ENCODE peak calls at places on chromosomes 1 and 21, in five cellular contexts. Q is fibroblast of lung, L is mesothelial cell of epicardium, M is AG10803, I is fibroblast of the aortic adventitia. V is an unnamed sample.

GRCh38 chr1:14598498-14599172 is at the start of gene KAZN:
- DNase-seq in I (no peak), Q (no peak), M (no peak), L (peak; percentile 67), V (peak; percentile 80)

GRCh38 chr1:243712890-243713425 is 137.1 kb downstream of the AKT3 start:
- DNase-seq in M (no peak), Q (peak; percentile 43), I (no peak), L (no peak), V (no peak)

GRCh38 chr1:193321242-193321842 is 134.9 kb upstream of the B3GALT2 start:
- DNase-seq in Q (no peak), L (no peak), M (peak; percentile 72), I (peak; percentile 45), V (no peak)

GRCh38 chr1:85495556-85495955 is 30.6 kb upstream of the DDAH1 start:
- DNase-seq in Q (no peak), L (no peak), M (peak; percentile 62), I (peak; percentile 11), V (no peak)

GRCh38 chr1:41342774-41343355 is 18.4 kb upstream of the FOXO6 start:
- DNase-seq in M (no peak), I (no peak), L (no peak), Q (no peak), V (no peak)

GRCh38 chr21:14096172-14096571 is 114.6 kb downstream of the LIPI start:
- DNase-seq in I (no peak), M (no peak), Q (no peak), L (no peak), V (no peak)

GRCh38 chr1:39213511-39214002 is 9.1 kb downstream of the MACF1 start:
- DNase-seq in L (no peak), M (peak; percentile 42), Q (peak; percentile 26), I (peak; percentile 71), V (no peak)

GRCh38 chr1:159132271-159132881 is 39.0 kb upstream of the CADM3 start:
- DNase-seq in Q (peak; percentile 66), M (peak; percentile 58), L (peak; percentile 54), I (peak; percentile 72), V (peak; percentile 70)

GRCh38 chr1:46735708-46736324 is 16.9 kb upstream of the EFCAB14 start:
- DNase-seq in L (no peak), M (peak; percentile 49), Q (peak; percentile 65), I (peak; percentile 77), V (no peak)

GRCh38 chr1:156642265-156643185 is 608 bp downstream of the BCAN start:
- DNase-seq in L (no peak), I (no peak), M (no peak), Q (no peak), V (no peak)

GRCh38 chr1:44012941-44013609 is 18.2 kb downstream of the SLC6A9 start:
- DNase-seq in I (no peak), M (no peak), L (no peak), Q (no peak), V (no peak)

GRCh38 chr1:210087058-210087457 is 145.5 kb upstream of the SERTAD4 start:
- DNase-seq in I (no peak), M (no peak), L (no peak), Q (no peak), V (no peak)

GRCh38 chr1:183243190-183244065 is 57.4 kb downstream of the LAMC2 start:
- DNase-seq in I (peak; percentile 84), Q (peak; percentile 53), M (peak; percentile 87), L (no peak), V (no peak)

GRCh38 chr21:34639250-34639649 is 24.3 kb upstream of the RCAN1 start:
- DNase-seq in I (no peak), Q (no peak), M (no peak), L (no peak), V (no peak)

GRCh38 chr1:74506311-74506710 is 6.1 kb downstream of the LRRC53 start:
- DNase-seq in M (no peak), I (no peak), Q (no peak), L (no peak), V (no peak)

GRCh38 chr1:172699111-172699510 is 40.2 kb downstream of the FASLG start:
- DNase-seq in Q (no peak), L (no peak), M (peak; percentile 19), I (peak; percentile 22), V (no peak)

GRCh38 chr1:188027613-188028012 is 1198.9 kb downstream of the PLA2G4A start:
- DNase-seq in M (peak; percentile 0), L (no peak), Q (peak; percentile 90), I (peak; percentile 7), V (no peak)

GRCh38 chr1:62589321-62589720 is 8.0 kb upstream of the ANGPTL3 start:
- DNase-seq in I (peak; percentile 33), Q (peak; percentile 26), L (no peak), M (peak; percentile 29), V (no peak)

GRCh38 chr1:186139115-186139514 is 235.9 kb downstream of the TPR start:
- DNase-seq in I (no peak), Q (no peak), M (no peak), L (no peak), V (no peak)

GRCh38 chr1:85297855-85298629 is 21.6 kb upstream of the BCL10 start:
- DNase-seq in M (peak; percentile 98), Q (peak; percentile 100), I (peak; percentile 97), L (no peak), V (no peak)

GRCh38 chr1:110960777-110961420 is 2.8 kb downstream of the LRIF1 start:
- DNase-seq in M (no peak), L (no peak), I (no peak), Q (no peak), V (no peak)

GRCh38 chr1:110961902-110962301 is 1.8 kb downstream of the LRIF1 start:
- DNase-seq in L (no peak), I (no peak), Q (no peak), M (no peak), V (no peak)

GRCh38 chr1:110964400-110964903 is 730 bp upstream of the LRIF1 start:
- DNase-seq in M (no peak), L (no peak), I (no peak), Q (no peak), V (no peak)

GRCh38 chr1:110962892-110963665 is 643 bp downstream of the LRIF1 start:
- DNase-seq in I (peak; percentile 87), L (no peak), M (peak; percentile 89), Q (peak; percentile 88), V (no peak)

GRCh38 chr1:110963666-110964399 is at the start of gene LRIF1:
- DNase-seq in I (peak; percentile 99), M (peak; percentile 100), Q (peak; percentile 100), L (peak; percentile 87), V (peak; percentile 91)
- TF ChIP-seq CTCF in I (peak; percentile 68), M (peak; percentile 48), Q (peak; percentile 60), L (no peak), V (peak; percentile 67)

GRCh38 chr1:179798864-179799516 is 55.9 kb downstream of the FAM163A start:
- DNase-seq in M (no peak), Q (no peak), I (no peak), L (no peak), V (no peak)
- TF ChIP-seq CTCF in M (no peak), Q (no peak), I (no peak), L (no peak), V (no peak)

GRCh38 chr1:220084460-220084859 is 5.1 kb downstream of the BPNT1 start:
- DNase-seq in Q (peak; percentile 9), M (no peak), L (no peak), I (no peak), V (no peak)

GRCh38 chr1:220093361-220094015 is 444 bp upstream of the IARS2 start:
- DNase-seq in L (no peak), I (no peak), Q (no peak), M (no peak), V (no peak)

GRCh38 chr1:220092694-220093093 is 1.2 kb upstream of the IARS2 start:
- DNase-seq in L (no peak), I (no peak), Q (no peak), M (no peak), V (no peak)

GRCh38 chr1:220094016-220094911 is at the start of gene IARS2:
- DNase-seq in I (peak; percentile 69), Q (peak; percentile 83), M (peak; percentile 79), L (peak; percentile 88), V (peak; percentile 88)

DNA sequence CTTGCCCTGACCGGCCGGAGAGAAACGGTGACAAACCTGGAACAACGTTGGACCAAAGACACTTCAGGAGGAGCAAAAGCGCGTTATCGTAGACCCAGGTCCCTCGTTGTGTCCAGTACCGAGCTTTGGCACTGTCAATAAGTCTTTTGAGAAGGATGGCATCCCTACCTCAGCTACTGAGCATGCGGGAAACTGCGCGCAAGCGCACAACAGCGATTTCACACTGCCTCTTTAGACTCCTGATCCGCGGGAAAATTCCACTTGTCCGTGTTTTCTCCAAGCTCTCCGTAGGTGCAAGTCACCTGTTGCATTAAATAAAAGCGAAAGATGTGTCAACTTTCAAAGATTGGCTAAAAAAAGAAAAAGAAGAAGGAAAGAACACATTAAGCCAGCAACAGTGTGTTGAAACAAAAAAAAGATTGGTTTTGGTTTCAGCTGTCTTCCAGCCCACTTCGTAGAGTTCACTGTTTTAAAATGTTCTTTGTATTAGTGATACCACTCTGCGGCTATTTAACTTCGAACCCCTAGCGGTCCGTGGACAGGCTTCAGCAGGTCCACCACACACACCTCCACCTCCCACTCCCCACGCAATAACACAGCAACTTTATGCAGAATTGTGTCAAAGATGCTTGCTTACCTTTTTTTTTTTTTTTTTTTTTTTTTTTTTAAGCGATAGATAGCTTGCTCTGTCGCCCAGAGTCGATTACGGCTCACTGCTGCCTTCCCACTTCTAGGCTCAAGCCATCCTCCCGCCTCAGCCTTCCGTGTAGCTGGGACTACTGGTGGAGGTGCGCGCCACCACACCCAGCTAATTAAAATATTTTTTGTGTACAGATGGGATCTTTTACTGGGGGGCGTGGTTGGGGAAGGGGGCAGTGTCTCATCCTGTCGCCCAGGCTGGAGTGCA is at the start of gene BPNT1:
- DNase-seq in I (peak; percentile 96), L (peak; percentile 86), Q (peak; percentile 95), M (peak; percentile 89), V (peak; percentile 91)
- TF ChIP-seq CTCF in I (no peak), L (no peak), Q (no peak), M (no peak), V (peak; percentile 37)

DNA sequence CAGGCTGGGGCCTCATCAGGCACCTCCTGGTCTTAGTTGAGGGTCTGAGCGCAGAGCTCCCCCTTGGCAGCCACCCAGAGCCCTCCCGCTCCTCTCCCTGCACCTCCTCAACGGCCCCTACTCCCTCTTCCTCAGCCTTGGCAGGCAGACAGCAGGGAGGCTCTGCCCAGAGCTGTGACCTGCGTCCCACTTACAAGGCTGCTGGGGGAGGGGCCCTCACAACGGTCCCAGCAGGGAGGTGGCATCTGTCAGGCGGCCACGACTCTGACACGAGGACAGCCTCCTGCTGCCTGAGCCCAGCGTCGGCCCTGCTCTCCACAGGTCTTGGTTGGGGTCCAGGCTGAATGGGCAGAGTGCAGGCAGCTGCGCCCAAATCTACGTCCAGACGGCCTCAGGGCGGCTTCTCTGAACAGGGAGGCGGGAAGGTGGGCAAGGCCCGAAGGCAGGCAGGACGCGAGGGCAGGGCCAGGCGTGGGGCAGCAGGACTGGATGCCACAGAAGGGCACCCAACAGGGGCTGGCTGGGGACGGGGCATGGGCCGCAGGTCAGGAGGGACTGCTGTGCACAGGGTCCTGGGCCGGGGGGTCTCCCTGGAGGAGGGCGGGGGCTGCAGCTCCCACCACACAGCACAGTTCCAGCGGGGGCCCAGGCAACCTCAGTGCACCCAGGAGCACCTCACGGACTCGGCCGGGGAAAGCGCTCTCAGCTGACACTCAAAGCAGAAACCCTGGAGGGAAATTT is 7.5 kb downstream of the SLC19A1 start:
- DNase-seq in M (no peak), I (no peak), L (peak; percentile 35), Q (peak; percentile 32), V (peak; percentile 68)
- TF ChIP-seq CTCF in M (no peak), I (no peak), L (no peak), Q (no peak), V (no peak)

GRCh38 chr1:18299441-18300338 is 181.0 kb upstream of the KLHDC7A start:
- DNase-seq in Q (no peak), L (no peak), M (peak; percentile 1), I (no peak), V (no peak)
- TF ChIP-seq CTCF in Q (peak; percentile 31), L (peak; percentile 75), M (peak; percentile 57), I (peak; percentile 50), V (peak; percentile 85)

V was measured in type B pancreatic cell.